ENCODE peak calls at places on chromosomes 5 and 9, in five cellular contexts. K, W, X, Q and E are unnamed samples.

GRCh38 chr5:143262393-143263174 is 140.9 kb downstream of the NR3C1 start:
- DNase-seq in K (peak), W (no peak), X (peak), Q (peak), E (peak)

GRCh38 chr9:38046669-38047300 is 22.2 kb downstream of the SHB start:
- DNase-seq in K (no peak), W (no peak), X (peak), Q (peak), E (peak)

GRCh38 chr5:125316386-125316785 is 569.9 kb upstream of the ZNF608 start:
- DNase-seq in K (no peak), W (no peak), X (peak), Q (no peak), E (peak)

GRCh38 chr5:57383093-57383861 is 99.3 kb downstream of the ACTBL2 start:
- DNase-seq in K (peak), W (no peak), X (peak), Q (peak), E (peak)

GRCh38 chr5:53406630-53407316 is 73.7 kb upstream of the FST start:
- DNase-seq in K (peak), W (no peak), X (peak), Q (peak), E (peak)

GRCh38 chr9:117073539-117074336 is 341.1 kb downstream of the ASTN2 start:
- DNase-seq in K (no peak), W (peak), X (no peak), Q (peak), E (peak)

GRCh38 chr5:176849611-176850227 is 39.4 kb downstream of the UNC5A start:
- DNase-seq in K (no peak), W (no peak), X (no peak), Q (no peak), E (no peak)

GRCh38 chr5:150070821-150071220 is 15.5 kb downstream of the CSF1R start:
- DNase-seq in K (no peak), W (no peak), X (no peak), Q (no peak), E (no peak)

GRCh38 chr5:93035194-93035593 is 545.8 kb downstream of the NR2F1-AS1 start:
- DNase-seq in K (no peak), W (no peak), X (no peak), Q (no peak), E (peak)

GRCh38 chr5:133319905-133320520 is 268.2 kb downstream of the HSPA4 start:
- DNase-seq in K (no peak), W (no peak), X (no peak), Q (no peak), E (no peak)

GRCh38 chr5:85576666-85577065 is 1041.1 kb upstream of the COX7C start:
- DNase-seq in K (no peak), W (no peak), X (no peak), Q (no peak), E (no peak)

GRCh38 chr9:1440276-1440675 is 390.1 kb downstream of the DMRT2 start:
- DNase-seq in K (no peak), W (no peak), X (no peak), Q (no peak), E (no peak)

GRCh38 chr9:133205996-133206931 is 2.8 kb downstream of the OBP2B start:
- DNase-seq in K (no peak), W (no peak), X (no peak), Q (no peak), E (no peak)

GRCh38 chr9:122406264-122406890 is 35.6 kb downstream of the PTGS1 start:
- DNase-seq in K (no peak), W (no peak), X (no peak), Q (no peak), E (no peak)

GRCh38 chr9:131854906-131855504 is 115.1 kb upstream of the RAPGEF1 start:
- DNase-seq in K (no peak), W (no peak), X (peak), Q (peak), E (peak)

GRCh38 chr5:57033103-57033502 is 81.2 kb upstream of the MIER3 start:
- DNase-seq in K (no peak), W (no peak), X (no peak), Q (no peak), E (no peak)

GRCh38 chr5:157516626-157517325 is 56.8 kb downstream of the NIPAL4 start:
- DNase-seq in K (peak), W (no peak), X (peak), Q (peak), E (peak)

GRCh38 chr9:78038620-78039300 is 7.1 kb upstream of the GNAQ start:
- DNase-seq in K (no peak), W (no peak), X (no peak), Q (peak), E (peak)